ENCODE peak calls at places on chromosome 9, in six cellular contexts. One of them, this sample, is unnamed.

GRCh38 chr9:127558581-127559246 is 53.4 kb upstream of the STXBP1 start:
- DNase-seq in psoas muscle: no peak
- DNase-seq in GM10248: no peak
- DNase-seq in CD4-positive, alpha-beta T cell: no peak
- DNase-seq in astrocyte of the spinal cord: no peak
- DNase-seq in GM23338: no peak
- DNase-seq in this sample: peak; percentile 49

GRCh38 chr9:93930070-93930469 is 25.1 kb downstream of the BARX1 start:
- DNase-seq in astrocyte of the spinal cord: no peak
- DNase-seq in psoas muscle: no peak
- DNase-seq in GM23338: peak; percentile 18
- DNase-seq in CD4-positive, alpha-beta T cell: no peak
- DNase-seq in GM10248: no peak
- DNase-seq in this sample: no peak

GRCh38 chr9:86281577-86282076 is 711 bp downstream of the ISCA1 start:
- DNase-seq in GM10248: no peak
- DNase-seq in astrocyte of the spinal cord: no peak
- DNase-seq in CD4-positive, alpha-beta T cell: no peak
- DNase-seq in psoas muscle: no peak
- DNase-seq in GM23338: peak; percentile 56
- DNase-seq in this sample: no peak

GRCh38 chr9:129806126-129806525 is 3.1 kb downstream of the TOR1B start:
- DNase-seq in psoas muscle: no peak
- DNase-seq in CD4-positive, alpha-beta T cell: no peak
- DNase-seq in GM10248: no peak
- DNase-seq in astrocyte of the spinal cord: no peak
- DNase-seq in GM23338: no peak
- DNase-seq in this sample: no peak

GRCh38 chr9:129583308-129584038 is 37.4 kb downstream of the C9orf50 start:
- DNase-seq in GM10248: no peak
- DNase-seq in GM23338: no peak
- DNase-seq in astrocyte of the spinal cord: no peak
- DNase-seq in CD4-positive, alpha-beta T cell: no peak
- DNase-seq in psoas muscle: no peak
- DNase-seq in this sample: no peak

GRCh38 chr9:70873506-70873905 is 247.9 kb downstream of the TRPM3 start:
- DNase-seq in CD4-positive, alpha-beta T cell: no peak
- DNase-seq in psoas muscle: no peak
- DNase-seq in GM10248: no peak
- DNase-seq in GM23338: no peak
- DNase-seq in astrocyte of the spinal cord: no peak
- DNase-seq in this sample: no peak

GRCh38 chr9:84950879-84951811 is 281.6 kb downstream of the NTRK2 start:
- DNase-seq in psoas muscle: no peak
- DNase-seq in astrocyte of the spinal cord: no peak
- DNase-seq in GM23338: no peak
- DNase-seq in GM10248: no peak
- DNase-seq in CD4-positive, alpha-beta T cell: no peak
- DNase-seq in this sample: no peak

GRCh38 chr9:134892820-134893420 is 12.3 kb downstream of the FCN2 start:
- DNase-seq in CD4-positive, alpha-beta T cell: no peak
- DNase-seq in astrocyte of the spinal cord: no peak
- DNase-seq in psoas muscle: no peak
- DNase-seq in GM23338: no peak
- DNase-seq in GM10248: no peak
- DNase-seq in this sample: no peak

GRCh38 chr9:115326461-115326860 is 208.5 kb upstream of the TNC start:
- DNase-seq in astrocyte of the spinal cord: no peak
- DNase-seq in GM10248: no peak
- DNase-seq in psoas muscle: no peak
- DNase-seq in GM23338: no peak
- DNase-seq in CD4-positive, alpha-beta T cell: no peak
- DNase-seq in this sample: no peak

GRCh38 chr9:93580654-93581380 is 4.4 kb downstream of the PHF2 start:
- DNase-seq in GM23338: no peak
- DNase-seq in GM10248: no peak
- DNase-seq in CD4-positive, alpha-beta T cell: no peak
- DNase-seq in astrocyte of the spinal cord: no peak
- DNase-seq in psoas muscle: no peak
- DNase-seq in this sample: no peak

GRCh38 chr9:129604766-129605163 is 16.1 kb downstream of the C9orf50 start:
- DNase-seq in GM10248: no peak
- DNase-seq in CD4-positive, alpha-beta T cell: no peak
- DNase-seq in GM23338: no peak
- DNase-seq in psoas muscle: no peak
- DNase-seq in astrocyte of the spinal cord: no peak
- DNase-seq in this sample: no peak

GRCh38 chr9:114086009-114086408 is 7.9 kb upstream of the AMBP start:
- DNase-seq in GM23338: no peak
- DNase-seq in CD4-positive, alpha-beta T cell: no peak
- DNase-seq in psoas muscle: no peak
- DNase-seq in astrocyte of the spinal cord: no peak
- DNase-seq in GM10248: no peak
- DNase-seq in this sample: no peak

GRCh38 chr9:129852575-129852974 is 17.3 kb downstream of the USP20 start:
- DNase-seq in GM10248: no peak
- DNase-seq in psoas muscle: no peak
- DNase-seq in GM23338: no peak
- DNase-seq in astrocyte of the spinal cord: no peak
- DNase-seq in CD4-positive, alpha-beta T cell: no peak
- DNase-seq in this sample: no peak

GRCh38 chr9:104367507-104367906 is 136.6 kb upstream of the OR13F1 start:
- DNase-seq in GM10248: no peak
- DNase-seq in astrocyte of the spinal cord: peak; percentile 3
- DNase-seq in CD4-positive, alpha-beta T cell: no peak
- DNase-seq in GM23338: no peak
- DNase-seq in psoas muscle: no peak
- DNase-seq in this sample: no peak

GRCh38 chr9:20418485-20418884 is 203.8 kb downstream of the MLLT3 start:
- DNase-seq in GM23338: no peak
- DNase-seq in psoas muscle: no peak
- DNase-seq in GM10248: no peak
- DNase-seq in astrocyte of the spinal cord: no peak
- DNase-seq in CD4-positive, alpha-beta T cell: no peak
- DNase-seq in this sample: no peak

GRCh38 chr9:86795861-86796497 is 151.3 kb downstream of the GAS1 start:
- DNase-seq in CD4-positive, alpha-beta T cell: no peak
- DNase-seq in psoas muscle: peak; percentile 73
- DNase-seq in astrocyte of the spinal cord: peak; percentile 66
- DNase-seq in GM10248: no peak
- DNase-seq in GM23338: peak; percentile 64
- DNase-seq in this sample: peak; percentile 74

GRCh38 chr9:75892168-75892901 is 1.9 kb downstream of the PCSK5 start:
- DNase-seq in CD4-positive, alpha-beta T cell: no peak
- DNase-seq in GM23338: peak; percentile 68
- DNase-seq in psoas muscle: peak; percentile 60
- DNase-seq in astrocyte of the spinal cord: peak; percentile 12
- DNase-seq in GM10248: no peak
- DNase-seq in this sample: no peak

GRCh38 chr9:534886-535285 is 306.6 kb upstream of the DMRT1 start:
- DNase-seq in psoas muscle: peak; percentile 64
- DNase-seq in GM23338: no peak
- DNase-seq in astrocyte of the spinal cord: no peak
- DNase-seq in CD4-positive, alpha-beta T cell: no peak
- DNase-seq in GM10248: no peak
- DNase-seq in this sample: no peak

GRCh38 chr9:99368341-99369326 is 146.6 kb downstream of the SEC61B start:
- DNase-seq in CD4-positive, alpha-beta T cell: no peak
- DNase-seq in astrocyte of the spinal cord: peak; percentile 79
- DNase-seq in psoas muscle: peak; percentile 86
- DNase-seq in GM23338: peak; percentile 38
- DNase-seq in GM10248: peak; percentile 70
- DNase-seq in this sample: peak; percentile 67

DNA sequence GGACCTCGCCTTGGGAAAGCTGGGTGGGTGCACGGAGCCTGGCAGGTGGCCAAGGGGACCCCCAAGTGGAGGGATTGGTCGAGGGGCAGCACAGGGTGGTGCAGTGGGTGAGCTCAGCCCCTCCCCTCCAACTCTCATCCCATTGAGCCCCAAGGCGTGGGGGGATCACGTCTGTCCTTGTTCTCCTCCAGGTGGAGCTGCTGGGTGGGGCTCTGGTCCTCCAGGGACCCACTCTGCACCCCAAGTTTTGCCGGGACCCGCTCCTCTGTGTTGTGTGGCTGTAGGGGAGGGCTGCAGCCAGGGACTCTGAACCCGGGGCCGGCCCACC is 3.6 kb upstream of the FUT7 start:
- DNase-seq in psoas muscle: no peak
- DNase-seq in CD4-positive, alpha-beta T cell: no peak
- DNase-seq in GM10248: no peak
- DNase-seq in GM23338: peak; percentile 51
- DNase-seq in astrocyte of the spinal cord: no peak
- DNase-seq in this sample: no peak
- TF ChIP-seq CTCF in psoas muscle: no peak
- TF ChIP-seq CTCF in CD4-positive, alpha-beta T cell: peak; percentile 61
- TF ChIP-seq CTCF in GM10248: peak; percentile 27
- TF ChIP-seq CTCF in GM23338: peak; percentile 14
- TF ChIP-seq CTCF in astrocyte of the spinal cord: no peak
- TF ChIP-seq CTCF in this sample: peak; percentile 60

GRCh38 chr9:95078934-95079333 is 238.6 kb downstream of the FANCC start:
- DNase-seq in GM23338: peak; percentile 59
- DNase-seq in astrocyte of the spinal cord: no peak
- DNase-seq in CD4-positive, alpha-beta T cell: no peak
- DNase-seq in GM10248: no peak
- DNase-seq in psoas muscle: no peak
- DNase-seq in this sample: no peak
- TF ChIP-seq CTCF in GM23338: no peak
- TF ChIP-seq CTCF in astrocyte of the spinal cord: no peak
- TF ChIP-seq CTCF in CD4-positive, alpha-beta T cell: no peak
- TF ChIP-seq CTCF in GM10248: no peak
- TF ChIP-seq CTCF in psoas muscle: no peak
- TF ChIP-seq CTCF in this sample: no peak

DNA sequence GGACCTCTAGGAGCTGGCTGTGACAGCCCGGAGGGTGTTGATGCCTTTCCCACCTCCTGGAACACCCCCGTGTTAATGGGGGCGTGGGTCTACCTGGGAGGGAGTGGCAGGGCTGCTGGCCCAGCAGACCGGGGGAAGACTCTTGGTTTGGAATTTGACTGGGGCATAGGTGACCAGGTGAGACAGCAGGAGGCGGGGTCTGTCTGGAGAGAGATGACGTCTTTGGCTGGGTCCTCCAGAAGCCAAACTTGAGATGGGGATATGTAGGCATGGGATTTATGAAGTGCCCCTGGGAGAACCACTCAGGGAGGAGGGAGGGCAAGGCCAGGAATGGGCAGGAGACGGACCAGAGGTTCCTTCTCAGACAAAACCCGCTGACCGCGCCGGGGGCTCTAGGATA is 42.6 kb downstream of the NEK6 start:
- DNase-seq in GM23338: no peak
- DNase-seq in GM10248: no peak
- DNase-seq in astrocyte of the spinal cord: no peak
- DNase-seq in psoas muscle: no peak
- DNase-seq in CD4-positive, alpha-beta T cell: no peak
- DNase-seq in this sample: no peak
- TF ChIP-seq CTCF in GM23338: no peak
- TF ChIP-seq CTCF in GM10248: no peak
- TF ChIP-seq CTCF in astrocyte of the spinal cord: no peak
- TF ChIP-seq CTCF in psoas muscle: no peak
- TF ChIP-seq CTCF in CD4-positive, alpha-beta T cell: no peak
- TF ChIP-seq CTCF in this sample: no peak

DNA sequence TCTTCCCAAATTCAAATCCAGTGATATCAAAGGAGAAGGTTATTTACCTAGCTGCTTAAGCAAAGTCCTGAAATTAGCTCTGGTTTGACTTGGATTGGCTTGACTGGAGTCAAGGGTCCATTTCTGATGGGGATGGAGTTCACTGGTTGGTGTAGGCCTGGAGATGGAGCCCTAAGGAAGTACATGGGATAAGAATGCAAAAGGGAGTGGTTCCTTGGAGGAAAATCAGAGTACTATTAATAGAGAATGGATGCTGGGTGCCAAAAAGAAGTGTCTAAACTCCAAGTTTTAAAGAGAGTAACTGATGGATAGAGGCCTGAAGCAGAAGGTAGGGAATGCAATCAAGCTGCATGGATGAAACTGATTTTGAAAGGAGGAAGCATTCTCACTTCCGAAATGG is 13.8 kb downstream of the TXNDC8 start:
- DNase-seq in GM10248: no peak
- DNase-seq in GM23338: no peak
- DNase-seq in psoas muscle: no peak
- DNase-seq in CD4-positive, alpha-beta T cell: no peak
- DNase-seq in astrocyte of the spinal cord: no peak
- DNase-seq in this sample: no peak
- TF ChIP-seq CTCF in GM10248: no peak
- TF ChIP-seq CTCF in GM23338: no peak
- TF ChIP-seq CTCF in psoas muscle: no peak
- TF ChIP-seq CTCF in CD4-positive, alpha-beta T cell: no peak
- TF ChIP-seq CTCF in astrocyte of the spinal cord: no peak
- TF ChIP-seq CTCF in this sample: no peak

GRCh38 chr9:78365979-78366697 is 69.2 kb downstream of the PSAT1 start:
- DNase-seq in psoas muscle: no peak
- DNase-seq in GM23338: peak; percentile 23
- DNase-seq in GM10248: no peak
- DNase-seq in CD4-positive, alpha-beta T cell: no peak
- DNase-seq in astrocyte of the spinal cord: peak; percentile 42
- DNase-seq in this sample: peak; percentile 30
- TF ChIP-seq CTCF in psoas muscle: peak; percentile 29
- TF ChIP-seq CTCF in GM23338: peak; percentile 70
- TF ChIP-seq CTCF in GM10248: no peak
- TF ChIP-seq CTCF in CD4-positive, alpha-beta T cell: peak; percentile 23
- TF ChIP-seq CTCF in astrocyte of the spinal cord: peak; percentile 74
- TF ChIP-seq CTCF in this sample: peak; percentile 89

DNA sequence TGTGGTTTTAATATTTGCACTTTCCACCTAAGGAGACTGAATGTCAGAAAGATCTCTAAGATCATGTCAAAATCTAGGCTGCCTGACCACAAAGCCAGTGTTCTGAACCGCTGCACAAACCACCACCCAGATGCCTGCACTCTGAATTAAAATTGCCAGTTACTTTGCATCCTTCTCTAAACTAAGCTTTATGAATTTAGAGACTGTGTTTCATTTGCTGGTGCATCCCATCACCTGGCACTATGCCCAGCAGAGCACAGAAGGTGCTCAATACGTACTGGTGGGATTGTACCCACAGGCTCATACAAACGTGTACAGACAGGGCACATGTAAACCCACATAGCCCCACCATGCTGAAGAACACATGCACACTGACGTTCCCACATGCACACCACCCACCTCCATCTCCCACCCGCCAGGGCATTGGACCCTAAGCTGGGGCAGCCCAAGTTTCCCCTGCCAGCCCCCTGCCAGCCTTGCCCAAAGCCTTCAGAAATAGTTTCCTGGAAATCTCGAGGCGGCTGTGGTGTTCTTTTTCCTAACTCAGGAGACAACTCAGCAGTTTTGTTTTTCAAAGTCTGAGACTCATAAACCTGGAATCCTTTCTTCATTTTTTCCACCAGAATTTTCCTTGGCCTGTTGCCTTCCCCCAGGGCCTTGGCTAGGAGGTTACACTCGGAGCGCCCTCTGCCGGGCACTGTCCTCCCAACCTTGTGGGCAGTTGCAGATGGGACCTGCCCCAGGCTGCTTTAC is 9.6 kb upstream of the TRAF1 start:
- DNase-seq in GM10248: peak; percentile 77
- DNase-seq in GM23338: peak; percentile 93
- DNase-seq in astrocyte of the spinal cord: peak; percentile 97
- DNase-seq in psoas muscle: peak; percentile 96
- DNase-seq in CD4-positive, alpha-beta T cell: peak; percentile 83
- DNase-seq in this sample: peak; percentile 95
- TF ChIP-seq CTCF in GM10248: peak; percentile 97
- TF ChIP-seq CTCF in GM23338: peak; percentile 98
- TF ChIP-seq CTCF in astrocyte of the spinal cord: peak; percentile 90
- TF ChIP-seq CTCF in psoas muscle: peak; percentile 89
- TF ChIP-seq CTCF in CD4-positive, alpha-beta T cell: peak; percentile 94
- TF ChIP-seq CTCF in this sample: peak; percentile 96